ENCODE peak calls at places on chromosomes 7 and 10, in seven cellular contexts. H, Q, L, M, Y, R and K are unnamed samples.

GRCh38 chr10:24417053-24417452 is 208.1 kb downstream of the KIAA1217 start:
- DNase-seq in H (no peak), Q (no peak), L (no peak), M (no peak), Y (no peak), R (no peak), K (no peak)

GRCh38 chr7:83142365-83142764 is 20.3 kb downstream of the PCLO start:
- DNase-seq in H (no peak), Q (no peak), L (no peak), M (no peak), Y (no peak), R (no peak), K (no peak)

GRCh38 chr7:138654616-138655015 is 46.5 kb downstream of the SVOPL start:
- DNase-seq in H (no peak), Q (no peak), L (no peak), M (no peak), Y (no peak), R (no peak), K (no peak)

GRCh38 chr7:54788664-54789063 is 29.7 kb upstream of the SEC61G start:
- DNase-seq in H (peak; percentile 79), Q (peak; percentile 26), L (no peak), M (peak; percentile 89), Y (peak; percentile 41), R (no peak), K (peak; percentile 27)

GRCh38 chr10:32958992-32959703 is 1.1 kb upstream of the ITGB1 start:
- DNase-seq in H (no peak), Q (no peak), L (no peak), M (no peak), Y (no peak), R (peak; percentile 26), K (no peak)

GRCh38 chr7:4841836-4842235 is 20.0 kb downstream of the PAPOLB start:
- DNase-seq in H (no peak), Q (no peak), L (no peak), M (no peak), Y (no peak), R (no peak), K (no peak)

GRCh38 chr10:43689618-43689954 is 40.9 kb upstream of the ZNF32 start:
- DNase-seq in H (peak; percentile 77), Q (peak; percentile 75), L (no peak), M (no peak), Y (no peak), R (peak; percentile 47), K (peak; percentile 63)

GRCh38 chr10:91380873-91381561 is 29.1 kb upstream of the HECTD2 start:
- DNase-seq in H (peak; percentile 24), Q (peak; percentile 13), L (no peak), M (no peak), Y (no peak), R (no peak), K (no peak)